ENCODE peak calls at places on chromosomes 12 and 14, in six cellular contexts. W is SK-N-SH, G is GM12878, F is left lung, U is heart left ventricle, N is fibroblast of lung. Z is an unnamed sample.

GRCh38 chr14:76348898-76349297 is 27.0 kb upstream of the ESRRB start:
- DNase-seq in W (peak), G (no peak), N (peak), F (no peak), U (peak), Z (no peak)

GRCh38 chr12:123801573-123802178 is 39.6 kb downstream of the DNAH10 start:
- DNase-seq in F (no peak), N (peak), G (no peak), U (no peak), W (no peak), Z (no peak)

GRCh38 chr12:121278450-121279375 is 17.8 kb downstream of the CAMKK2 start:
- DNase-seq in G (no peak), U (no peak), W (peak), N (peak), F (peak), Z (no peak)

GRCh38 chr12:110917467-110917866 is 2.9 kb downstream of the MYL2 start:
- DNase-seq in G (no peak), U (no peak), N (no peak), F (no peak), W (no peak), Z (no peak)

GRCh38 chr12:93990832-93991748 is 157.3 kb upstream of the PLXNC1 start:
- DNase-seq in G (no peak), F (no peak), N (peak), W (peak), U (peak), Z (no peak)

GRCh38 chr14:49879683-49880204 is 13.1 kb upstream of the ARF6 start:
- DNase-seq in U (no peak), G (no peak), W (peak), F (no peak), N (peak), Z (peak)

GRCh38 chr14:29738950-29739349 is 188.7 kb downstream of the PRKD1 start:
- DNase-seq in W (no peak), F (no peak), N (no peak), U (no peak), G (no peak), Z (no peak)

GRCh38 chr12:54324617-54325441 is at the start of gene COPZ1:
- DNase-seq in F (peak), W (peak), N (peak), U (peak), G (peak), Z (peak)

GRCh38 chr12:45243963-45244362 is 28.1 kb downstream of the ANO6 start:
- DNase-seq in W (no peak), F (no peak), N (no peak), U (no peak), G (no peak), Z (no peak)

GRCh38 chr12:111314949-111315539 is 53.9 kb downstream of the PHETA1 start:
- DNase-seq in G (no peak), F (peak), U (no peak), W (no peak), N (no peak), Z (no peak)

GRCh38 chr12:59070534-59070933 is 150.2 kb upstream of the LRIG3 start:
- DNase-seq in W (no peak), N (no peak), U (no peak), F (no peak), G (no peak), Z (no peak)

GRCh38 chr12:103673891-103674375 is 86.9 kb downstream of the STAB2 start:
- DNase-seq in N (no peak), W (no peak), U (no peak), F (no peak), G (no peak), Z (no peak)

GRCh38 chr14:102182190-102182589 is 42.5 kb downstream of the WDR20 start:
- DNase-seq in F (no peak), W (no peak), U (no peak), G (no peak), N (peak), Z (no peak)

GRCh38 chr14:76775159-76775694 is 14.0 kb downstream of the VASH1 start:
- DNase-seq in N (no peak), F (no peak), U (no peak), G (no peak), W (no peak), Z (no peak)

GRCh38 chr12:119208626-119209061 is 29.9 kb downstream of the HSPB8 start:
- DNase-seq in F (no peak), U (peak), N (peak), W (no peak), G (no peak), Z (peak)

GRCh38 chr12:7588703-7589329 is 76.9 kb downstream of the APOBEC1 start:
- DNase-seq in W (peak), G (peak), N (peak), F (no peak), U (peak), Z (no peak)

GRCh38 chr12:116629451-116629850 is 70.3 kb downstream of the MAP1LC3B2 start:
- DNase-seq in N (no peak), F (no peak), U (no peak), G (no peak), W (no peak), Z (no peak)

GRCh38 chr12:23113781-23114180 is 488.8 kb downstream of the ETNK1 start:
- DNase-seq in F (no peak), N (no peak), U (no peak), W (no peak), G (no peak), Z (no peak)

GRCh38 chr12:131101006-131101405 is 147.3 kb downstream of the ADGRD1 start:
- DNase-seq in G (no peak), F (no peak), N (no peak), U (no peak), W (no peak), Z (peak)

GRCh38 chr14:103744621-103745395 is 29.2 kb downstream of the ZFYVE21 start:
- DNase-seq in F (no peak), N (no peak), W (no peak), G (no peak), U (peak), Z (no peak)

GRCh38 chr12:108187831-108188230 is 58.7 kb downstream of the WSCD2 start:
- DNase-seq in U (no peak), N (no peak), F (no peak), G (no peak), W (no peak), Z (no peak)

GRCh38 chr14:59333235-59333634 is 131.9 kb downstream of the GPR135 start:
- DNase-seq in W (no peak), F (no peak), N (no peak), G (no peak), U (no peak), Z (no peak)

GRCh38 chr12:69553626-69554248 is 31.5 kb upstream of the CCT2 start:
- DNase-seq in W (peak), F (no peak), G (no peak), U (no peak), N (peak), Z (no peak)

GRCh38 chr12:3035171-3035570 is 42.0 kb upstream of the TSPAN9 start:
- DNase-seq in W (no peak), U (no peak), G (no peak), F (no peak), N (no peak), Z (no peak)

GRCh38 chr14:99265571-99265970 is 6.4 kb downstream of the BCL11B start:
- DNase-seq in F (no peak), N (no peak), U (no peak), W (no peak), G (no peak), Z (no peak)

GRCh38 chr12:130976171-130976720 is 22.5 kb downstream of the ADGRD1 start:
- DNase-seq in U (no peak), G (no peak), W (no peak), N (no peak), F (no peak), Z (peak)

GRCh38 chr14:106840258-106840657 is 1313.9 kb downstream of the TMEM121 start:
- DNase-seq in F (no peak), G (no peak), W (no peak), U (no peak), N (no peak), Z (no peak)
- TF ChIP-seq CTCF in F (no peak), G (peak), W (no peak), U (no peak), N (no peak), Z (no peak)

GRCh38 chr12:52692253-52692652 is 11.1 kb downstream of the KRT77 start:
- DNase-seq in N (no peak), F (no peak), G (no peak), U (no peak), W (peak), Z (no peak)

GRCh38 chr12:52689936-52690335 is 9.7 kb upstream of the KRT1 start:
- DNase-seq in U (no peak), G (no peak), F (no peak), W (no peak), N (no peak), Z (no peak)

GRCh38 chr12:52691765-52692150 is 11.6 kb upstream of the KRT1 start:
- DNase-seq in W (peak), F (no peak), U (no peak), N (no peak), G (no peak), Z (no peak)

GRCh38 chr12:52690351-52691075 is 10.3 kb upstream of the KRT1 start:
- DNase-seq in G (no peak), W (no peak), F (no peak), N (no peak), U (no peak), Z (no peak)

GRCh38 chr12:52691076-52691764 is 11.0 kb upstream of the KRT1 start:
- DNase-seq in F (peak), W (peak), U (no peak), G (no peak), N (no peak), Z (no peak)
- H3K4me3 ChIP-seq in F (no peak), W (no peak), U (peak), G (no peak), N (no peak), Z (peak)

GRCh38 chr14:61388173-61388975 is 67.0 kb downstream of the PRKCH start:
- DNase-seq in N (no peak), W (no peak), F (no peak), U (no peak), G (peak), Z (no peak)
- H3K27ac ChIP-seq in N (no peak), W (peak), F (peak), U (peak), G (peak), Z (peak)

GRCh38 chr14:71776463-71777359 is 155.5 kb upstream of the RGS6 start:
- DNase-seq in N (no peak), W (no peak), G (peak), U (no peak), F (no peak), Z (no peak)
- TF ChIP-seq CTCF in N (no peak), W (no peak), G (peak), U (no peak), F (no peak), Z (no peak)